ENCODE peak calls at places on chromosomes 6 and 20, in four cellular contexts. J, Q, L and C are unnamed samples.

GRCh38 chr6:52063584-52064400 is 23.6 kb downstream of the PKHD1 start:
- DNase-seq in Q (peak; percentile 64), L (no peak), J (peak; percentile 46), C (no peak)

GRCh38 chr20:41365785-41366545 is 653 bp downstream of the EMILIN3 start:
- DNase-seq in L (no peak), Q (no peak), J (peak; percentile 9), C (no peak)

GRCh38 chr6:53410508-53411258 is 61.9 kb upstream of the ELOVL5 start:
- DNase-seq in J (peak; percentile 55), Q (no peak), L (peak; percentile 42), C (no peak)

GRCh38 chr6:41671376-41671775 is 33.1 kb downstream of the MDFI start:
- DNase-seq in L (no peak), Q (no peak), J (no peak), C (no peak)

GRCh38 chr6:43666181-43666920 is 21.2 kb downstream of the MRPS18A start:
- DNase-seq in Q (no peak), L (no peak), J (no peak), C (no peak)

GRCh38 chr6:35291491-35291890 is 6.1 kb upstream of the DEF6 start:
- DNase-seq in L (no peak), Q (no peak), J (no peak), C (no peak)

GRCh38 chr6:42958125-42958524 is 2.4 kb upstream of the GNMT start:
- DNase-seq in Q (peak; percentile 35), L (no peak), J (peak; percentile 16), C (no peak)

GRCh38 chr6:38161331-38161730 is 341.8 kb downstream of the ZFAND3 start:
- DNase-seq in L (no peak), J (no peak), Q (no peak), C (peak; percentile 53)

GRCh38 chr6:44508646-44509045 is 121.1 kb downstream of the CDC5L start:
- DNase-seq in L (no peak), J (no peak), Q (no peak), C (no peak)

GRCh38 chr6:1103027-1103426 is 208.9 kb upstream of the FOXQ1 start:
- DNase-seq in L (no peak), Q (no peak), J (no peak), C (no peak)

GRCh38 chr6:133206942-133207341 is 34.2 kb upstream of the EYA4 start:
- DNase-seq in Q (no peak), L (no peak), J (no peak), C (no peak)

GRCh38 chr20:63499333-63499969 is 568 bp upstream of the EEF1A2 start:
- DNase-seq in L (no peak), Q (no peak), J (no peak), C (peak; percentile 33)

GRCh38 chr6:135423649-135424128 is 73.9 kb downstream of the AHI1 start:
- DNase-seq in J (peak; percentile 70), Q (peak; percentile 56), L (no peak), C (no peak)

GRCh38 chr6:15752820-15753219 is 90.0 kb upstream of the DTNBP1 start:
- DNase-seq in Q (no peak), J (peak; percentile 37), L (no peak), C (no peak)

GRCh38 chr20:32327087-32327681 is 30.9 kb upstream of the ASXL1 start:
- DNase-seq in Q (no peak), L (no peak), J (peak; percentile 85), C (no peak)

GRCh38 chr6:108002365-108003221 is 44.6 kb upstream of the SEC63 start:
- DNase-seq in L (no peak), Q (peak; percentile 50), J (no peak), C (no peak)

GRCh38 chr20:25222461-25223178 is 25.3 kb upstream of the PYGB start:
- DNase-seq in L (no peak), Q (no peak), J (no peak), C (no peak)

GRCh38 chr20:9480066-9480465 is 34.3 kb upstream of the LAMP5 start:
- DNase-seq in L (no peak), J (no peak), Q (no peak), C (no peak)